ENCODE peak calls at places on chromosomes 6 and 20, in nine cellular contexts. Y is epithelial cell of prostate, X is stromal cell of bone marrow, E is body of pancreas, J is GM13976, C is left colon, O is T-helper 17 cell, I is smooth muscle cell of the brain vasculature, N is T47D. F is an unnamed sample.

GRCh38 chr6:85482206-85483040 is 32.5 kb downstream of the NT5E start:
- DNase-seq in J (no peak), E (no peak), C (no peak), N (no peak), O (no peak), I (no peak), Y (no peak), X (peak; percentile 76), F (no peak)

GRCh38 chr6:45956176-45956575 is 59.5 kb downstream of the CLIC5 start:
- DNase-seq in N (no peak), O (no peak), C (no peak), J (no peak), Y (no peak), E (no peak), I (no peak), X (no peak), F (no peak)

GRCh38 chr6:25311251-25311910 is 32.2 kb downstream of the CARMIL1 start:
- DNase-seq in X (peak; percentile 64), O (no peak), Y (no peak), C (no peak), E (no peak), N (no peak), I (no peak), J (no peak), F (no peak)

GRCh38 chr20:32742322-32743236 is 688 bp downstream of the COMMD7 start:
- DNase-seq in X (no peak), I (no peak), N (no peak), E (no peak), Y (no peak), C (peak; percentile 17), O (no peak), J (no peak), F (no peak)

GRCh38 chr6:53794073-53794719 is 609 bp upstream of the LRRC1 start:
- DNase-seq in X (peak; percentile 62), I (peak; percentile 58), N (peak; percentile 78), O (peak; percentile 27), E (peak; percentile 72), C (peak; percentile 82), Y (no peak), J (peak; percentile 65), F (peak; percentile 53)

GRCh38 chr6:113500221-113500620 is 356.9 kb upstream of the MARCKS start:
- DNase-seq in X (no peak), E (no peak), I (no peak), C (no peak), O (no peak), J (no peak), Y (no peak), N (no peak), F (no peak)

GRCh38 chr20:58056021-58056591 is 172.3 kb downstream of the ANKRD60 start:
- DNase-seq in J (no peak), N (no peak), I (no peak), C (no peak), E (no peak), O (no peak), Y (no peak), X (no peak), F (no peak)

GRCh38 chr6:129280719-129281118 is 397.8 kb downstream of the LAMA2 start:
- DNase-seq in X (no peak), N (no peak), C (no peak), O (peak; percentile 18), I (no peak), E (no peak), Y (no peak), J (no peak), F (no peak)

GRCh38 chr6:34484899-34485298 is 19.0 kb downstream of the PACSIN1 start:
- DNase-seq in C (no peak), X (no peak), E (no peak), N (no peak), Y (peak; percentile 57), O (no peak), J (peak; percentile 59), I (no peak), F (no peak)

GRCh38 chr6:144307880-144308279 is 22.7 kb downstream of the UTRN start:
- DNase-seq in E (no peak), O (no peak), C (no peak), Y (no peak), N (no peak), X (no peak), I (no peak), J (no peak), F (no peak)

GRCh38 chr6:10309826-10310405 is 105.0 kb downstream of the TFAP2A start:
- DNase-seq in J (no peak), I (no peak), Y (no peak), E (no peak), N (no peak), X (no peak), O (no peak), C (no peak), F (no peak)

GRCh38 chr6:166157930-166158617 is 9.6 kb downstream of the TBXT start:
- DNase-seq in C (no peak), O (no peak), I (no peak), E (no peak), N (no peak), J (no peak), X (no peak), Y (no peak), F (peak; percentile 25)

GRCh38 chr20:20894280-20894679 is 181.8 kb upstream of the RALGAPA2 start:
- DNase-seq in N (peak; percentile 14), C (no peak), J (no peak), I (no peak), X (no peak), E (no peak), O (no peak), Y (no peak), F (no peak)

GRCh38 chr6:133051264-133051663 is 189.9 kb upstream of the EYA4 start:
- DNase-seq in X (no peak), J (no peak), Y (no peak), C (no peak), O (no peak), N (no peak), E (no peak), I (no peak), F (no peak)

GRCh38 chr20:3115190-3116107 is 30.9 kb upstream of the AVP start:
- DNase-seq in X (peak; percentile 21), E (peak; percentile 46), Y (no peak), J (peak; percentile 84), I (peak; percentile 12), N (peak; percentile 65), O (no peak), C (peak; percentile 17), F (peak; percentile 56)

GRCh38 chr20:48191200-48191599 is 405.9 kb upstream of the SULF2 start:
- DNase-seq in N (no peak), C (peak; percentile 16), J (no peak), O (no peak), Y (no peak), X (no peak), I (no peak), E (no peak), F (no peak)

GRCh38 chr20:37956099-37956498 is 53.2 kb downstream of the VSTM2L start:
- DNase-seq in I (peak; percentile 12), X (no peak), N (peak; percentile 77), E (no peak), Y (no peak), J (no peak), O (no peak), C (no peak), F (no peak)

GRCh38 chr20:58877374-58878360 is 25.2 kb downstream of the GNAS start:
- DNase-seq in N (no peak), I (no peak), X (no peak), C (no peak), Y (no peak), J (no peak), O (no peak), E (no peak), F (no peak)

GRCh38 chr6:28907394-28907793 is 16.4 kb downstream of the TRIM27 start:
- DNase-seq in C (no peak), O (no peak), E (no peak), X (peak; percentile 64), Y (no peak), N (no peak), I (no peak), J (no peak), F (no peak)

GRCh38 chr20:1335961-1336698 is 7.2 kb upstream of the SDCBP2 start:
- DNase-seq in C (no peak), E (peak; percentile 45), X (no peak), I (no peak), O (no peak), Y (no peak), J (no peak), N (no peak), F (no peak)

GRCh38 chr20:61560361-61560853 is 308.3 kb downstream of the CDH4 start:
- DNase-seq in O (no peak), X (no peak), N (no peak), I (no peak), E (peak; percentile 52), Y (no peak), C (peak; percentile 12), J (no peak), F (no peak)

GRCh38 chr6:10403385-10404106 is 11.3 kb downstream of the TFAP2A start:
- DNase-seq in C (no peak), E (no peak), X (no peak), I (no peak), N (peak; percentile 65), Y (peak; percentile 97), J (no peak), O (no peak), F (peak; percentile 68)

GRCh38 chr6:50452001-50452400 is 261.3 kb upstream of the TFAP2D start:
- DNase-seq in X (no peak), C (no peak), N (no peak), O (no peak), Y (no peak), J (no peak), I (no peak), E (no peak), F (no peak)

GRCh38 chr6:99349620-99350141 is at the start of gene FAXC:
- DNase-seq in I (no peak), O (no peak), N (peak; percentile 76), X (no peak), J (peak; percentile 52), Y (no peak), E (peak; percentile 85), C (peak; percentile 63), F (no peak)

GRCh38 chr6:66277400-66277799 is 570.4 kb upstream of the EYS start:
- DNase-seq in J (no peak), X (no peak), E (no peak), N (no peak), I (no peak), Y (no peak), O (no peak), C (no peak), F (no peak)

GRCh38 chr6:32148722-32149576 is 2.8 kb downstream of the PRRT1 start:
- DNase-seq in N (no peak), O (peak; percentile 49), X (no peak), Y (no peak), C (peak; percentile 72), E (peak; percentile 84), I (no peak), J (peak; percentile 36), F (no peak)

GRCh38 chr6:49038294-49038693 is 424.8 kb downstream of the MMUT start:
- DNase-seq in J (no peak), C (no peak), I (no peak), E (no peak), N (no peak), O (no peak), Y (no peak), X (no peak), F (no peak)

GRCh38 chr6:88157106-88157505 is 9.0 kb downstream of the CNR1 start:
- DNase-seq in Y (no peak), N (no peak), C (no peak), O (no peak), E (no peak), I (no peak), J (no peak), X (no peak), F (no peak)

GRCh38 chr6:107318100-107318736 is 141.1 kb downstream of the PDSS2 start:
- DNase-seq in O (no peak), C (peak; percentile 58), X (peak; percentile 52), J (peak; percentile 53), E (peak; percentile 62), N (peak; percentile 60), Y (no peak), I (peak; percentile 10), F (peak; percentile 45)

GRCh38 chr6:53770690-53771320 is 24.0 kb upstream of the LRRC1 start:
- DNase-seq in J (no peak), C (no peak), X (no peak), Y (no peak), E (no peak), O (no peak), I (no peak), N (no peak), F (no peak)

GRCh38 chr20:43853174-43853803 is 61.4 kb upstream of the TOX2 start:
- DNase-seq in I (no peak), J (no peak), Y (no peak), C (no peak), X (no peak), O (no peak), N (no peak), E (no peak), F (no peak)

F was measured in NCI-H460.